ENCODE peak calls at places on chromosomes 1 and 21, in ten cellular contexts. O is stimulated activated CD8-positive, alpha-beta memory T cell treated with anti-CD3 and anti-CD28 coated beads, Interleukin-15, amount 100 ng/mL, for 24 hours; M is transverse colon; P is right cardiac atrium; C is activated T-helper 2 cell treated with anti-CD3 and anti-CD28 coated beads, Interferon-gamma antibody, Interleukin-2, Interleukin-4, amounts not matched to agents 10 μg/mL and 5 μg/mL and 100 μg/mL, durations not matched to agents 14 hours and 24 hours and 36 hours; U is body of pancreas; R is AG08395; Z is activated T-cell treated with anti-CD3 and anti-CD28 coated beads for 1 hour; T is substantia nigra; Y is GM04504. B is an unnamed sample.

GRCh38 chr1:229669333-229669732 is 43.3 kb downstream of the URB2 start:
- DNase-seq in R (no peak), M (no peak), Z (no peak), U (peak; percentile 40), P (no peak), Y (no peak), T (no peak), O (no peak), C (no peak), B (no peak)

GRCh38 chr1:3471356-3472087 is 17.1 kb downstream of the ARHGEF16 start:
- DNase-seq in M (no peak), T (peak; percentile 33), Z (no peak), C (no peak), R (peak; percentile 46), O (no peak), Y (no peak), P (peak; percentile 69), U (no peak), B (peak; percentile 54)

GRCh38 chr1:187680823-187681222 is 852.1 kb downstream of the PLA2G4A start:
- DNase-seq in Y (no peak), C (no peak), M (no peak), U (no peak), O (no peak), T (no peak), P (no peak), Z (no peak), R (no peak), B (no peak)

GRCh38 chr1:14705824-14706223 is 107.3 kb downstream of the KAZN start:
- DNase-seq in R (no peak), C (no peak), Z (no peak), Y (no peak), T (no peak), M (no peak), O (no peak), P (no peak), U (no peak), B (no peak)

GRCh38 chr1:96747565-96747964 is 26.0 kb downstream of the PTBP2 start:
- DNase-seq in U (no peak), P (no peak), C (no peak), M (no peak), Y (no peak), R (no peak), T (no peak), Z (no peak), O (no peak), B (no peak)

GRCh38 chr21:21740207-21740606 is 742.0 kb downstream of the NCAM2 start:
- DNase-seq in R (no peak), C (no peak), Y (no peak), O (no peak), T (no peak), M (no peak), P (no peak), Z (no peak), U (no peak), B (no peak)

GRCh38 chr1:201456499-201457309 is 12.3 kb downstream of the PHLDA3 start:
- DNase-seq in U (peak; percentile 32), R (peak; percentile 91), C (no peak), O (no peak), Z (no peak), Y (peak; percentile 96), T (peak; percentile 36), M (peak; percentile 61), P (peak; percentile 88), B (peak; percentile 37)

GRCh38 chr1:22607154-22607553 is 29.3 kb upstream of the C1QA start:
- DNase-seq in Z (no peak), C (no peak), U (no peak), O (no peak), T (no peak), M (no peak), R (peak; percentile 14), Y (no peak), P (no peak), B (no peak)

GRCh38 chr1:116910379-116911165 is 856 bp downstream of the PTGFRN start:
- DNase-seq in O (peak; percentile 3), Z (peak; percentile 40), C (peak; percentile 14), T (no peak), U (peak; percentile 68), M (peak; percentile 65), P (peak; percentile 79), Y (no peak), R (no peak), B (peak; percentile 58)

B was measured in K562.